ENCODE peak calls at places on chromosome 10, in six cellular contexts. One of them, this sample, is unnamed.
A peak's percentile ranks its signal among the peaks of the same experiment; 100 is the strongest.

GRCh38 chr10:34187201-34187600 is 627.9 kb downstream of the PARD3 start:
- DNase-seq in GM12878: no peak
- DNase-seq in K562: no peak
- DNase-seq in GM12892: no peak
- DNase-seq in H1: no peak
- DNase-seq in HepG2: no peak
- DNase-seq in this sample: no peak

GRCh38 chr10:127736915-127737562 is at the start of gene FOXI2:
- DNase-seq in GM12878: no peak
- DNase-seq in K562: no peak
- DNase-seq in GM12892: no peak
- DNase-seq in H1: peak; percentile 41
- DNase-seq in HepG2: no peak
- DNase-seq in this sample: no peak

GRCh38 chr10:2508971-2509605 is 558.3 kb upstream of the PFKP start:
- DNase-seq in GM12878: no peak
- DNase-seq in K562: no peak
- DNase-seq in GM12892: no peak
- DNase-seq in H1: no peak
- DNase-seq in HepG2: no peak
- DNase-seq in this sample: no peak

GRCh38 chr10:116324227-116324950 is at the start of gene CCDC172:
- DNase-seq in GM12878: no peak
- DNase-seq in K562: no peak
- DNase-seq in GM12892: no peak
- DNase-seq in H1: no peak
- DNase-seq in HepG2: no peak
- DNase-seq in this sample: no peak

GRCh38 chr10:123997013-123997412 is 96.4 kb downstream of the CHST15 start:
- DNase-seq in GM12878: no peak
- DNase-seq in K562: no peak
- DNase-seq in GM12892: no peak
- DNase-seq in H1: no peak
- DNase-seq in HepG2: no peak
- DNase-seq in this sample: no peak

GRCh38 chr10:77156406-77156879 is 481.2 kb downstream of the KCNMA1 start:
- DNase-seq in GM12878: no peak
- DNase-seq in K562: no peak
- DNase-seq in GM12892: no peak
- DNase-seq in H1: no peak
- DNase-seq in HepG2: no peak
- DNase-seq in this sample: no peak

GRCh38 chr10:94361161-94361794 is 1.5 kb downstream of the NOC3L start:
- DNase-seq in GM12878: peak; percentile 16
- DNase-seq in K562: no peak
- DNase-seq in GM12892: no peak
- DNase-seq in H1: no peak
- DNase-seq in HepG2: peak; percentile 43
- DNase-seq in this sample: no peak

GRCh38 chr10:32446701-32447406 is 914 bp downstream of the CCDC7 start:
- DNase-seq in GM12878: peak; percentile 9
- DNase-seq in K562: peak; percentile 78
- DNase-seq in GM12892: no peak
- DNase-seq in H1: no peak
- DNase-seq in HepG2: no peak
- DNase-seq in this sample: no peak

GRCh38 chr10:8282340-8282739 is 227.9 kb downstream of the GATA3 start:
- DNase-seq in GM12878: no peak
- DNase-seq in K562: no peak
- DNase-seq in GM12892: no peak
- DNase-seq in H1: no peak
- DNase-seq in HepG2: no peak
- DNase-seq in this sample: no peak

GRCh38 chr10:24463683-24464426 is 254.9 kb downstream of the KIAA1217 start:
- DNase-seq in GM12878: no peak
- DNase-seq in K562: no peak
- DNase-seq in GM12892: no peak
- DNase-seq in H1: no peak
- DNase-seq in HepG2: no peak
- DNase-seq in this sample: no peak

GRCh38 chr10:114077815-114078219 is 34.2 kb downstream of the ADRB1 start:
- DNase-seq in GM12878: no peak
- DNase-seq in K562: no peak
- DNase-seq in GM12892: no peak
- DNase-seq in H1: no peak
- DNase-seq in HepG2: no peak
- DNase-seq in this sample: no peak

GRCh38 chr10:113709221-113709838 is 29.6 kb downstream of the CASP7 start:
- DNase-seq in GM12878: no peak
- DNase-seq in K562: no peak
- DNase-seq in GM12892: no peak
- DNase-seq in H1: no peak
- DNase-seq in HepG2: no peak
- DNase-seq in this sample: no peak

GRCh38 chr10:123642293-123642692 is 23.9 kb upstream of the GPR26 start:
- DNase-seq in GM12878: no peak
- DNase-seq in K562: no peak
- DNase-seq in GM12892: no peak
- DNase-seq in H1: no peak
- DNase-seq in HepG2: no peak
- DNase-seq in this sample: no peak

GRCh38 chr10:24858244-24858907 is 94.0 kb downstream of the PRTFDC1 start:
- DNase-seq in GM12878: no peak
- DNase-seq in K562: no peak
- DNase-seq in GM12892: no peak
- DNase-seq in H1: no peak
- DNase-seq in HepG2: no peak
- DNase-seq in this sample: no peak

GRCh38 chr10:116316533-116316932 is 7.7 kb upstream of the CCDC172 start:
- DNase-seq in GM12878: no peak
- DNase-seq in K562: no peak
- DNase-seq in GM12892: no peak
- DNase-seq in H1: no peak
- DNase-seq in HepG2: no peak
- DNase-seq in this sample: no peak

GRCh38 chr10:6200588-6201510 is 1.9 kb upstream of the PFKFB3 start:
- DNase-seq in GM12878: no peak
- DNase-seq in K562: peak; percentile 28
- DNase-seq in GM12892: no peak
- DNase-seq in H1: no peak
- DNase-seq in HepG2: peak; percentile 56
- DNase-seq in this sample: no peak

GRCh38 chr10:49119746-49120145 is 4.4 kb upstream of the VSTM4 start:
- DNase-seq in GM12878: no peak
- DNase-seq in K562: no peak
- DNase-seq in GM12892: no peak
- DNase-seq in H1: no peak
- DNase-seq in HepG2: no peak
- DNase-seq in this sample: no peak

GRCh38 chr10:50561266-50561665 is 62.5 kb downstream of the SGMS1 start:
- DNase-seq in GM12878: no peak
- DNase-seq in K562: no peak
- DNase-seq in GM12892: no peak
- DNase-seq in H1: no peak
- DNase-seq in HepG2: no peak
- DNase-seq in this sample: no peak

GRCh38 chr10:69813632-69814031 is 11.9 kb downstream of the COL13A1 start:
- DNase-seq in GM12878: no peak
- DNase-seq in K562: no peak
- DNase-seq in GM12892: no peak
- DNase-seq in H1: no peak
- DNase-seq in HepG2: no peak
- DNase-seq in this sample: no peak

GRCh38 chr10:76114556-76114955 is 683.1 kb downstream of the LRMDA start:
- DNase-seq in GM12878: no peak
- DNase-seq in K562: no peak
- DNase-seq in GM12892: no peak
- DNase-seq in H1: no peak
- DNase-seq in HepG2: peak; percentile 28
- DNase-seq in this sample: no peak

GRCh38 chr10:69769395-69769989 is 32.2 kb upstream of the COL13A1 start:
- DNase-seq in GM12878: no peak
- DNase-seq in K562: no peak
- DNase-seq in GM12892: no peak
- DNase-seq in H1: peak; percentile 34
- DNase-seq in HepG2: no peak
- DNase-seq in this sample: no peak

GRCh38 chr10:103549349-103549685 is 55.8 kb downstream of the NEURL1 start:
- DNase-seq in GM12878: no peak
- DNase-seq in K562: no peak
- DNase-seq in GM12892: no peak
- DNase-seq in H1: no peak
- DNase-seq in HepG2: no peak
- DNase-seq in this sample: no peak

GRCh38 chr10:95437669-95438068 is 123.5 kb downstream of the SORBS1 start:
- DNase-seq in GM12878: no peak
- DNase-seq in K562: no peak
- DNase-seq in GM12892: no peak
- DNase-seq in H1: no peak
- DNase-seq in HepG2: no peak
- DNase-seq in this sample: no peak

GRCh38 chr10:71981868-71982230 is 17.7 kb downstream of the CHST3 start:
- DNase-seq in GM12878: no peak
- DNase-seq in K562: no peak
- DNase-seq in GM12892: no peak
- DNase-seq in H1: no peak
- DNase-seq in HepG2: no peak
- DNase-seq in this sample: no peak

GRCh38 chr10:71984126-71984797 is 20.1 kb downstream of the CHST3 start:
- DNase-seq in GM12878: no peak
- DNase-seq in K562: no peak
- DNase-seq in GM12892: no peak
- DNase-seq in H1: no peak
- DNase-seq in HepG2: no peak
- DNase-seq in this sample: no peak

GRCh38 chr10:71982269-71983178 is 18.3 kb downstream of the CHST3 start:
- DNase-seq in GM12878: no peak
- DNase-seq in K562: no peak
- DNase-seq in GM12892: no peak
- DNase-seq in H1: no peak
- DNase-seq in HepG2: no peak
- DNase-seq in this sample: no peak

GRCh38 chr10:71984798-71985388 is 20.7 kb downstream of the CHST3 start:
- DNase-seq in GM12878: peak; percentile 55
- DNase-seq in K562: no peak
- DNase-seq in GM12892: no peak
- DNase-seq in H1: no peak
- DNase-seq in HepG2: no peak
- DNase-seq in this sample: no peak

GRCh38 chr10:71985542-71986250 is 21.5 kb downstream of the CHST3 start:
- DNase-seq in GM12878: peak; percentile 73
- DNase-seq in K562: no peak
- DNase-seq in GM12892: no peak
- DNase-seq in H1: no peak
- DNase-seq in HepG2: no peak
- DNase-seq in this sample: no peak
- TF ChIP-seq POLR2AphosphoS5 in GM12878: no peak
- TF ChIP-seq POLR2AphosphoS5 in K562: no peak
- TF ChIP-seq POLR2AphosphoS5 in GM12892: no peak
- TF ChIP-seq POLR2AphosphoS5 in H1: no peak
- TF ChIP-seq POLR2AphosphoS5 in HepG2: no peak
- TF ChIP-seq POLR2AphosphoS5 in this sample: no peak

GRCh38 chr10:133534417-133534816 is 7.3 kb downstream of the CYP2E1 start:
- DNase-seq in GM12878: no peak
- DNase-seq in K562: no peak
- DNase-seq in GM12892: no peak
- DNase-seq in H1: no peak
- DNase-seq in HepG2: no peak
- DNase-seq in this sample: no peak

GRCh38 chr10:133532871-133533270 is 5.7 kb downstream of the CYP2E1 start:
- DNase-seq in GM12878: no peak
- DNase-seq in K562: no peak
- DNase-seq in GM12892: no peak
- DNase-seq in H1: no peak
- DNase-seq in HepG2: no peak
- DNase-seq in this sample: no peak

GRCh38 chr10:133536198-133536597 is 9.0 kb downstream of the CYP2E1 start:
- DNase-seq in GM12878: no peak
- DNase-seq in K562: no peak
- DNase-seq in GM12892: no peak
- DNase-seq in H1: no peak
- DNase-seq in HepG2: no peak
- DNase-seq in this sample: no peak

DNA sequence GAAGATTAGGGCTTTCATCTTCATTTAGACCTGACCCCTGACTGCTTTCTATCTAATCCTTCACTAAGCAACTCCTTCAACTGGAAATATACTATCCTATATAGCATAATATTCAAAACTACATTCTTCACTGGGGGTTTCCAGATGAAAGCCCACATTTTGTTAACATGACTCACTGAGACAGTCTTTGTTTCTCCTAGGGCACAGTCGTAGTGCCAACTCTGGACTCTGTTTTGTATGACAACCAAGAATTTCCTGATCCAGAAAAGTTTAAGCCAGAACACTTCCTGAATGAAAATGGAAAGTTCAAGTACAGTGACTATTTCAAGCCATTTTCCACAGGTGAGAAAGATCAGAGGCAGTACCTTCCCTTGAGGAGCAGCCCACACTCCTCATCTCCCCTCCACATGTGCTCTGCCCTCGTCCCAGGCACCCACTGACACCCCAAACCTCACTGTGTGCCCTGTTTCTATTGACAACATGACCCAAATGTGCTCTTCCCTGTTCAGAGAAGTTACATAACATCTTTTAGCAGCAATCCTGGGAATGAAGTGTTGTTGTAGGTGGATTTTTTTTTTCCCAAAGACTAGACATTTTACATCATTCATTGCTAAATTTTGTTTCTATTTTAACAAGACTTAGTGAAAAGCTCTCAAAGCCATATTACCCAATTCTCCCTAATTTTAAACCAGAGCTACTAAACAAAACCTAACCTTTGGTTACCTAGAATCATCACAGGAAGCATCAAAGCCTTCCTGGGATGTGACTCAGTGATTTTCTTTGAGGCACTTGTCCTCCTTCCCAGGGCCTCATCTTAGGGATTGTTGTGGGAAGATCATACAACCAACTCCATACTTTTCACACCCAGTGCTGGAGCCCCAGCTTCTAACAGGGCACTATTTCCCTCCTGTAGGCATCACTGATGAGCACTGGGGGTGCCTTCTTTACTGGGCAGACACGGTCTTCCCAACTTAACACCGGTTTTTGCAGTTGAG is 10.7 kb downstream of the CYP2E1 start:
- DNase-seq in GM12878: no peak
- DNase-seq in K562: no peak
- DNase-seq in GM12892: no peak
- DNase-seq in H1: no peak
- DNase-seq in HepG2: no peak
- DNase-seq in this sample: no peak
- TF ChIP-seq POLR2A in GM12878: no peak
- TF ChIP-seq POLR2A in K562: no peak
- TF ChIP-seq POLR2A in GM12892: no peak
- TF ChIP-seq POLR2A in H1: no peak
- TF ChIP-seq POLR2A in HepG2: no peak
- TF ChIP-seq POLR2A in this sample: no peak

GRCh38 chr10:132476146-132477065 is 61.2 kb upstream of the INPP5A start:
- DNase-seq in GM12878: no peak
- DNase-seq in K562: no peak
- DNase-seq in GM12892: no peak
- DNase-seq in H1: no peak
- DNase-seq in HepG2: no peak
- DNase-seq in this sample: no peak
- TF ChIP-seq TAF1 in GM12878: no peak
- TF ChIP-seq TAF1 in K562: no peak
- TF ChIP-seq TAF1 in GM12892: no peak
- TF ChIP-seq TAF1 in H1: no peak
- TF ChIP-seq TAF1 in HepG2: no peak
- TF ChIP-seq TAF1 in this sample: no peak

GRCh38 chr10:89332092-89332633 is 4.4 kb downstream of the IFIT3 start:
- DNase-seq in GM12878: peak; percentile 92
- DNase-seq in K562: peak; percentile 24
- DNase-seq in GM12892: no peak
- DNase-seq in H1: no peak
- DNase-seq in HepG2: peak; percentile 41
- DNase-seq in this sample: no peak
- TF ChIP-seq POLR2AphosphoS5 in GM12878: peak; percentile 84
- TF ChIP-seq POLR2AphosphoS5 in K562: no peak
- TF ChIP-seq POLR2AphosphoS5 in GM12892: no peak
- TF ChIP-seq POLR2AphosphoS5 in H1: no peak
- TF ChIP-seq POLR2AphosphoS5 in HepG2: peak; percentile 58
- TF ChIP-seq POLR2AphosphoS5 in this sample: no peak